ENCODE peak calls at places on chromosome 12, in six cellular contexts. One of them, this sample, is unnamed.

GRCh38 chr12:47736877-47737676 is 11.8 kb upstream of the ENDOU start:
- DNase-seq in left ventricle myocardium inferior: peak
- DNase-seq in cardiac muscle cell: peak
- DNase-seq in esophagus squamous epithelium: no peak
- DNase-seq in tibial artery: peak
- DNase-seq in neural progenitor cell: no peak
- DNase-seq in this sample: peak

GRCh38 chr12:26940820-26941219 is 2.5 kb downstream of the FGFR1OP2 start:
- DNase-seq in left ventricle myocardium inferior: no peak
- DNase-seq in cardiac muscle cell: peak
- DNase-seq in esophagus squamous epithelium: no peak
- DNase-seq in tibial artery: no peak
- DNase-seq in neural progenitor cell: no peak
- DNase-seq in this sample: no peak

GRCh38 chr12:97159397-97159796 is 252.3 kb downstream of the NEDD1 start:
- DNase-seq in left ventricle myocardium inferior: no peak
- DNase-seq in cardiac muscle cell: no peak
- DNase-seq in esophagus squamous epithelium: no peak
- DNase-seq in tibial artery: no peak
- DNase-seq in neural progenitor cell: no peak
- DNase-seq in this sample: no peak

GRCh38 chr12:54980341-54980740 is 4.2 kb downstream of the TESPA1 start:
- DNase-seq in left ventricle myocardium inferior: no peak
- DNase-seq in cardiac muscle cell: no peak
- DNase-seq in esophagus squamous epithelium: no peak
- DNase-seq in tibial artery: no peak
- DNase-seq in neural progenitor cell: no peak
- DNase-seq in this sample: no peak

GRCh38 chr12:53213348-53213747 is 6.3 kb upstream of the ITGB7 start:
- DNase-seq in left ventricle myocardium inferior: peak
- DNase-seq in cardiac muscle cell: peak
- DNase-seq in esophagus squamous epithelium: no peak
- DNase-seq in tibial artery: peak
- DNase-seq in neural progenitor cell: peak
- DNase-seq in this sample: no peak

GRCh38 chr12:116277393-116278258 is at the start of gene MED13L:
- DNase-seq in left ventricle myocardium inferior: peak
- DNase-seq in cardiac muscle cell: peak
- DNase-seq in esophagus squamous epithelium: peak
- DNase-seq in tibial artery: peak
- DNase-seq in neural progenitor cell: peak
- DNase-seq in this sample: peak

GRCh38 chr12:117012189-117012805 is 86.9 kb downstream of the TESC start:
- DNase-seq in left ventricle myocardium inferior: no peak
- DNase-seq in cardiac muscle cell: no peak
- DNase-seq in esophagus squamous epithelium: no peak
- DNase-seq in tibial artery: no peak
- DNase-seq in neural progenitor cell: no peak
- DNase-seq in this sample: no peak

GRCh38 chr12:1939745-1940607 is 21.5 kb upstream of the CACNA2D4 start:
- DNase-seq in left ventricle myocardium inferior: peak
- DNase-seq in cardiac muscle cell: peak
- DNase-seq in esophagus squamous epithelium: no peak
- DNase-seq in tibial artery: peak
- DNase-seq in neural progenitor cell: peak
- DNase-seq in this sample: no peak

GRCh38 chr12:1914116-1914911 is 4.1 kb downstream of the CACNA2D4 start:
- DNase-seq in left ventricle myocardium inferior: no peak
- DNase-seq in cardiac muscle cell: no peak
- DNase-seq in esophagus squamous epithelium: no peak
- DNase-seq in tibial artery: peak
- DNase-seq in neural progenitor cell: no peak
- DNase-seq in this sample: peak

GRCh38 chr12:52009081-52009751 is 2.5 kb downstream of the TAMALIN start:
- DNase-seq in left ventricle myocardium inferior: no peak
- DNase-seq in cardiac muscle cell: peak
- DNase-seq in esophagus squamous epithelium: no peak
- DNase-seq in tibial artery: no peak
- DNase-seq in neural progenitor cell: no peak
- DNase-seq in this sample: no peak

GRCh38 chr12:52013626-52014310 is 7.0 kb downstream of the TAMALIN start:
- DNase-seq in left ventricle myocardium inferior: no peak
- DNase-seq in cardiac muscle cell: no peak
- DNase-seq in esophagus squamous epithelium: no peak
- DNase-seq in tibial artery: no peak
- DNase-seq in neural progenitor cell: no peak
- DNase-seq in this sample: no peak

GRCh38 chr12:52011602-52012214 is 5.0 kb downstream of the TAMALIN start:
- DNase-seq in left ventricle myocardium inferior: no peak
- DNase-seq in cardiac muscle cell: no peak
- DNase-seq in esophagus squamous epithelium: no peak
- DNase-seq in tibial artery: no peak
- DNase-seq in neural progenitor cell: no peak
- DNase-seq in this sample: no peak

GRCh38 chr12:52010152-52010622 is 3.4 kb downstream of the TAMALIN start:
- DNase-seq in left ventricle myocardium inferior: peak
- DNase-seq in cardiac muscle cell: peak
- DNase-seq in esophagus squamous epithelium: no peak
- DNase-seq in tibial artery: peak
- DNase-seq in neural progenitor cell: peak
- DNase-seq in this sample: no peak

GRCh38 chr12:52010692-52011601 is 4.2 kb downstream of the TAMALIN start:
- DNase-seq in left ventricle myocardium inferior: no peak
- DNase-seq in cardiac muscle cell: no peak
- DNase-seq in esophagus squamous epithelium: no peak
- DNase-seq in tibial artery: no peak
- DNase-seq in neural progenitor cell: no peak
- DNase-seq in this sample: no peak
- H3K4me3 ChIP-seq in left ventricle myocardium inferior: peak
- H3K4me3 ChIP-seq in cardiac muscle cell: no peak
- H3K4me3 ChIP-seq in esophagus squamous epithelium: peak
- H3K4me3 ChIP-seq in tibial artery: no peak
- H3K4me3 ChIP-seq in neural progenitor cell: peak
- H3K4me3 ChIP-seq in this sample: peak

GRCh38 chr12:19131020-19131431 is 1.5 kb downstream of the PLEKHA5 start:
- DNase-seq in left ventricle myocardium inferior: no peak
- DNase-seq in cardiac muscle cell: peak
- DNase-seq in esophagus squamous epithelium: no peak
- DNase-seq in tibial artery: no peak
- DNase-seq in neural progenitor cell: peak
- DNase-seq in this sample: no peak

GRCh38 chr12:19129486-19130223 is at the start of gene PLEKHA5:
- DNase-seq in left ventricle myocardium inferior: peak
- DNase-seq in cardiac muscle cell: peak
- DNase-seq in esophagus squamous epithelium: no peak
- DNase-seq in tibial artery: peak
- DNase-seq in neural progenitor cell: peak
- DNase-seq in this sample: peak

GRCh38 chr12:19129121-19129485 is 430 bp upstream of the PLEKHA5 start:
- DNase-seq in left ventricle myocardium inferior: no peak
- DNase-seq in cardiac muscle cell: no peak
- DNase-seq in esophagus squamous epithelium: no peak
- DNase-seq in tibial artery: no peak
- DNase-seq in neural progenitor cell: no peak
- DNase-seq in this sample: no peak

GRCh38 chr12:19127270-19127669 is 2.3 kb upstream of the PLEKHA5 start:
- DNase-seq in left ventricle myocardium inferior: no peak
- DNase-seq in cardiac muscle cell: no peak
- DNase-seq in esophagus squamous epithelium: no peak
- DNase-seq in tibial artery: no peak
- DNase-seq in neural progenitor cell: no peak
- DNase-seq in this sample: no peak

GRCh38 chr12:19130224-19131019 is 889 bp downstream of the PLEKHA5 start:
- DNase-seq in left ventricle myocardium inferior: peak
- DNase-seq in cardiac muscle cell: peak
- DNase-seq in esophagus squamous epithelium: no peak
- DNase-seq in tibial artery: peak
- DNase-seq in neural progenitor cell: peak
- DNase-seq in this sample: peak
- TF ChIP-seq CTCF in left ventricle myocardium inferior: no peak
- TF ChIP-seq CTCF in cardiac muscle cell: no peak
- TF ChIP-seq CTCF in esophagus squamous epithelium: no peak
- TF ChIP-seq CTCF in tibial artery: no peak
- TF ChIP-seq CTCF in neural progenitor cell: peak
- TF ChIP-seq CTCF in this sample: no peak

GRCh38 chr12:6360080-6360571 is 15.2 kb downstream of the SCNN1A start:
- DNase-seq in left ventricle myocardium inferior: no peak
- DNase-seq in cardiac muscle cell: no peak
- DNase-seq in esophagus squamous epithelium: no peak
- DNase-seq in tibial artery: no peak
- DNase-seq in neural progenitor cell: no peak
- DNase-seq in this sample: no peak
- H3K27ac ChIP-seq in left ventricle myocardium inferior: no peak
- H3K27ac ChIP-seq in cardiac muscle cell: no peak
- H3K27ac ChIP-seq in esophagus squamous epithelium: peak
- H3K27ac ChIP-seq in tibial artery: no peak
- H3K27ac ChIP-seq in neural progenitor cell: no peak
- H3K27ac ChIP-seq in this sample: no peak

GRCh38 chr12:18264581-18265075 is 3.3 kb downstream of the PIK3C2G start:
- DNase-seq in left ventricle myocardium inferior: no peak
- DNase-seq in cardiac muscle cell: no peak
- DNase-seq in esophagus squamous epithelium: no peak
- DNase-seq in tibial artery: no peak
- DNase-seq in neural progenitor cell: no peak
- DNase-seq in this sample: no peak

GRCh38 chr12:18262514-18262913 is 1.2 kb downstream of the PIK3C2G start:
- DNase-seq in left ventricle myocardium inferior: no peak
- DNase-seq in cardiac muscle cell: no peak
- DNase-seq in esophagus squamous epithelium: no peak
- DNase-seq in tibial artery: no peak
- DNase-seq in neural progenitor cell: no peak
- DNase-seq in this sample: no peak

GRCh38 chr12:18261906-18262305 is 588 bp downstream of the PIK3C2G start:
- DNase-seq in left ventricle myocardium inferior: no peak
- DNase-seq in cardiac muscle cell: no peak
- DNase-seq in esophagus squamous epithelium: no peak
- DNase-seq in tibial artery: no peak
- DNase-seq in neural progenitor cell: no peak
- DNase-seq in this sample: no peak

GRCh38 chr12:18267427-18267826 is 6.1 kb downstream of the PIK3C2G start:
- DNase-seq in left ventricle myocardium inferior: no peak
- DNase-seq in cardiac muscle cell: no peak
- DNase-seq in esophagus squamous epithelium: no peak
- DNase-seq in tibial artery: no peak
- DNase-seq in neural progenitor cell: no peak
- DNase-seq in this sample: no peak
- H3K4me3 ChIP-seq in left ventricle myocardium inferior: no peak
- H3K4me3 ChIP-seq in cardiac muscle cell: no peak
- H3K4me3 ChIP-seq in esophagus squamous epithelium: peak
- H3K4me3 ChIP-seq in tibial artery: no peak
- H3K4me3 ChIP-seq in neural progenitor cell: no peak
- H3K4me3 ChIP-seq in this sample: no peak

DNA sequence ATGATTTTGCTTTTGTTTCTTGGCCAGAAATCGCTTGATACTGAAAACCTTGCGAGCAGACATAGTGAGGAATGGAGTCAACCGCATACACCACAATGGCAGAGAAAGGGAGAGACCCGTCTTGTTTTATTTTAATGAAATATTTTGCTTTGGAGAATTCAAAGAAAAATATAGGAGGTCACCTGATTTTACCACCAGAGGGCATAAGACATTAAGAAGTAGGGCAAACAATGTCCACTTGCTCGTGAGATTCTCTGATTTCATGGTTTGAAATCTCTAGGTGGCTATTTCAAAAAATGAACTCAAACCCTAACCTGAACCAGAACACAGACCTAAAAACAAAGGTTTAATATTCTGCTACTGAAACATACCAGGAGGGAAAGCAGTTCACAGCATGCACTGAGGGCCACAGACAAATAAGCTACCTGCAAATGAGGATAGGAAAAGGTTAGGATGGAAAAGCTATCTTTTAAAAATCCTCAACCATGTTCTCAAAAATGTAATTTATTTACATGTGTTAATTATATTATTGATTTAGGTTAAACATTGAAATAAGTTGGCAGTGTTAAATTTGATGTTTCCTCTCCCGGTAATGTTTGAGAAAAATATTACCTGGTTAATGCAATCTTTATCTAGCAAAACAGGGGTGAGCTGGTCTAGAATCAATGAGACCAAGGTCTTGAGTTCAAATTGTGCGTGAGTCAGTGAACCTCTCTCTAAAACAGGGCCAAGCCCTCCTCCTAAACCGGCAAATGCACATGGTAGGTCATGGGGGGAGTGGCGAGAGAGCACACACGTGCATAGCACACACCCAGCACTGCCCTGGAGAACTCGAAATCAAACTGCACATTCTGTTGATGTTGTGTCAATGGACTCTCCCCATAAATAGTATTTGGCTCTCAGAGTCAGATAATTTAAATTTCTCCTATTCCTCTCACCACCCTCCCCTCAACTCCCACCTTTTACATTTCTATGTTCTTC is 12.5 kb downstream of the IFNG-AS1 start:
- DNase-seq in left ventricle myocardium inferior: no peak
- DNase-seq in cardiac muscle cell: peak
- DNase-seq in esophagus squamous epithelium: no peak
- DNase-seq in tibial artery: no peak
- DNase-seq in neural progenitor cell: peak
- DNase-seq in this sample: no peak
- TF ChIP-seq CTCF in left ventricle myocardium inferior: peak
- TF ChIP-seq CTCF in cardiac muscle cell: peak
- TF ChIP-seq CTCF in esophagus squamous epithelium: no peak
- TF ChIP-seq CTCF in tibial artery: no peak
- TF ChIP-seq CTCF in neural progenitor cell: peak
- TF ChIP-seq CTCF in this sample: no peak

DNA sequence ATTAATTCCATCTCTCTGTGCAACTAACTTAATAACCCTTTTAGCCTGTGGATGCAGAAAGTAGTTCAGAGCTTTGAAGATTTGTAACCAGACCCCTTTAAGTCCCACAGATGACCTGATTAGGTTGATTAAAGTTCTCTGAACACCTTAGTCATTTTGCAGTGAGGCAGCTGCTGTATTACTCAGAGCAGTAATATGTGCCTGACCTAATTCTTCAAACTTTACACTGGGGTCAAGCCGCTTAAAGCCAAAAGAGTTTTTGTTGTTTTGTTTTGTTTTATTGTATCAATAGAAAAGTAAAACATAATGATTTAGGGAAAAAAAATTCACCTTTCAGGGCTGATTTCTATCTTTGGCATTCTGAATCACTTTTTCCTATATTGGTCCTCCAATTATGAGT is 78.6 kb upstream of the PLEKHG7 start:
- DNase-seq in left ventricle myocardium inferior: no peak
- DNase-seq in cardiac muscle cell: peak
- DNase-seq in esophagus squamous epithelium: no peak
- DNase-seq in tibial artery: no peak
- DNase-seq in neural progenitor cell: no peak
- DNase-seq in this sample: no peak
- H3K27ac ChIP-seq in left ventricle myocardium inferior: no peak
- H3K27ac ChIP-seq in cardiac muscle cell: no peak
- H3K27ac ChIP-seq in esophagus squamous epithelium: no peak
- H3K27ac ChIP-seq in tibial artery: no peak
- H3K27ac ChIP-seq in neural progenitor cell: no peak
- H3K27ac ChIP-seq in this sample: no peak